ENCODE peak calls at places on chromosome 5, in six cellular contexts. One of them, this sample, is unnamed.

GRCh38 chr5:149730620-149731331 is 666 bp downstream of the PPARGC1B start:
- DNase-seq in mesendoderm: peak
- DNase-seq in H9: peak
- DNase-seq in neuronal stem cell: peak
- DNase-seq in IMR-90: no peak
- DNase-seq in H1: no peak
- DNase-seq in this sample: peak

GRCh38 chr5:179754024-179754423 is 21.4 kb downstream of the MAML1 start:
- DNase-seq in mesendoderm: no peak
- DNase-seq in H9: no peak
- DNase-seq in neuronal stem cell: no peak
- DNase-seq in IMR-90: no peak
- DNase-seq in H1: no peak
- DNase-seq in this sample: no peak

GRCh38 chr5:106392766-106393165 is 1278.0 kb downstream of the EFNA5 start:
- DNase-seq in mesendoderm: no peak
- DNase-seq in H9: no peak
- DNase-seq in neuronal stem cell: no peak
- DNase-seq in IMR-90: peak
- DNase-seq in H1: no peak
- DNase-seq in this sample: no peak

GRCh38 chr5:99061299-99061698 is 132.5 kb upstream of the CHD1 start:
- DNase-seq in mesendoderm: peak
- DNase-seq in H9: no peak
- DNase-seq in neuronal stem cell: no peak
- DNase-seq in IMR-90: no peak
- DNase-seq in H1: no peak
- DNase-seq in this sample: peak

GRCh38 chr5:123538670-123539459 is 26.9 kb downstream of the CSNK1G3 start:
- DNase-seq in mesendoderm: peak
- DNase-seq in H9: no peak
- DNase-seq in neuronal stem cell: no peak
- DNase-seq in IMR-90: no peak
- DNase-seq in H1: no peak
- DNase-seq in this sample: peak

GRCh38 chr5:40480392-40480791 is 199.3 kb upstream of the PTGER4 start:
- DNase-seq in mesendoderm: no peak
- DNase-seq in H9: no peak
- DNase-seq in neuronal stem cell: no peak
- DNase-seq in IMR-90: no peak
- DNase-seq in H1: no peak
- DNase-seq in this sample: no peak

GRCh38 chr5:51380603-51381207 is 2.5 kb upstream of the ISL1 start:
- DNase-seq in mesendoderm: peak
- DNase-seq in H9: no peak
- DNase-seq in neuronal stem cell: peak
- DNase-seq in IMR-90: peak
- DNase-seq in H1: no peak
- DNase-seq in this sample: peak

GRCh38 chr5:1315018-1315708 is 20.3 kb upstream of the TERT start:
- DNase-seq in mesendoderm: no peak
- DNase-seq in H9: peak
- DNase-seq in neuronal stem cell: no peak
- DNase-seq in IMR-90: no peak
- DNase-seq in H1: no peak
- DNase-seq in this sample: no peak

GRCh38 chr5:91301459-91301858 is 81.7 kb downstream of the ARRDC3 start:
- DNase-seq in mesendoderm: no peak
- DNase-seq in H9: no peak
- DNase-seq in neuronal stem cell: no peak
- DNase-seq in IMR-90: peak
- DNase-seq in H1: no peak
- DNase-seq in this sample: peak

GRCh38 chr5:94562327-94562971 is 56.0 kb downstream of the KIAA0825 start:
- DNase-seq in mesendoderm: no peak
- DNase-seq in H9: no peak
- DNase-seq in neuronal stem cell: no peak
- DNase-seq in IMR-90: no peak
- DNase-seq in H1: no peak
- DNase-seq in this sample: no peak

GRCh38 chr5:73792687-73793320 is 166.8 kb downstream of the ARHGEF28 start:
- DNase-seq in mesendoderm: peak
- DNase-seq in H9: peak
- DNase-seq in neuronal stem cell: peak
- DNase-seq in IMR-90: peak
- DNase-seq in H1: peak
- DNase-seq in this sample: peak
- H2BK15ac ChIP-seq in mesendoderm: no peak
- H2BK15ac ChIP-seq in H9: no peak
- H2BK15ac ChIP-seq in neuronal stem cell: no peak
- H2BK15ac ChIP-seq in IMR-90: no peak
- H2BK15ac ChIP-seq in H1: no peak
- H2BK15ac ChIP-seq in this sample: no peak

DNA sequence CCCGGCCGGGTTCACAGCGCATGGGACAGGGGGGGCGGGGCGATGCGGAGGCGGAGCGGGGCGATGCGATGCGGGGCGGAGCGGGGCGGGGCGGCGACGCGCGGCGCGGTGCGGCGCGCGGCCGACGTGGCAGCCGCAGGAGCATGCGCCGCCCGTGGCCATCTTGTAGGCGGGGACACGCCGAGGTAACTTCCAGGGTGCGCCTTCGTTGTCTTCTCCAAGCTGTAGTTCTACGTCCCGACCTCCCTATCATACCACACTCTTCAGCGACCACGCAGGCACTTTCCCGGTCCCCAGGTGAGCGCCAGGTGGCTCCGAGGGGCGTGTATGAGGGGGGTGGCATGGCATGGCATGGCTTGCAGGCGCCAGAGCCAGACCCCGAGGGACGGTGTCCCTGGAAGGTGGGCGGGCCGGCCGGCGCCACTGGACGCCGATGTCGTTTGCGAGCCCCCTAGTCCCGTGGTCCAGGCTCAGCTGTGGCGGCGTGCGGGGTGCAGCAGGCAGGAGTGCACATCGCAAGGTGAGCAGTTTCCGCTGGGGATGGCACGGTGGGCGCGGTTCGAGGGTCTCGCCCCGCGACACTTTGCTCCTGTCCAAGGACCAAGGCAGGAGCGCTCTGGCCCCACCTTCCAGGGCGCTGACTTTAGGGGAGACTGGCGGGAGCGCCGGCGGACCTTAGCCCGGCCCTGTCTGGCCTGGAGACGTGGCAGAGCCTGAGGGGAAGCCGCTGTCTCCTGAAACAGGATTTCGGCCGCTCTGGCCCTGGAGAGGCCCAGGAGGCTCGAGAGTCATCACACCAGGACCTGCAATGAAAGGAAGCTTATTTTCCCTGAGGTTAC is at the start of gene PRRC1:
- DNase-seq in mesendoderm: peak
- DNase-seq in H9: peak
- DNase-seq in neuronal stem cell: peak
- DNase-seq in IMR-90: peak
- DNase-seq in H1: peak
- DNase-seq in this sample: peak
- H2BK15ac ChIP-seq in mesendoderm: no peak
- H2BK15ac ChIP-seq in H9: no peak
- H2BK15ac ChIP-seq in neuronal stem cell: peak
- H2BK15ac ChIP-seq in IMR-90: peak
- H2BK15ac ChIP-seq in H1: peak
- H2BK15ac ChIP-seq in this sample: peak

GRCh38 chr5:97151370-97151769 is 9.0 kb upstream of the LIX1 start:
- DNase-seq in mesendoderm: no peak
- DNase-seq in H9: no peak
- DNase-seq in neuronal stem cell: no peak
- DNase-seq in IMR-90: no peak
- DNase-seq in H1: no peak
- DNase-seq in this sample: no peak

GRCh38 chr5:97149689-97150088 is 7.3 kb upstream of the LIX1 start:
- DNase-seq in mesendoderm: no peak
- DNase-seq in H9: no peak
- DNase-seq in neuronal stem cell: no peak
- DNase-seq in IMR-90: no peak
- DNase-seq in H1: no peak
- DNase-seq in this sample: no peak

DNA sequence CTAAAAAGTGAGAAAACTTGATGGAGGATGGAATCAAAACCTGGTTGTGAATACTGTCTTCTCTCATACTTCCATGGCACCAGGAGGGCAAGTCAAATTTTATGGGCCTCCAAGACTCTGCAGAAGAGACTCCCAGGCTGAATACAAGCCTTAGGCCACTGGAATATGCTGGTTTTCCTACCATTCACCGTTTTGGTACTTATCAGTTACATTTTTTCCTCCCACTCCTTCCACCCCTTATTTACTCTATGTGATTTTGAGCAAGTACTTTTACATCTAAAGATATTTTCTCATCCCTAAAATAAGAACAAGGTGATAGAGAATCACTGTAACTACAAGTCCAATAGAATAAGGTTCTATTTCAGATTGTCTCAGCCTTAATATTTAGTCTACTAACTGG is 8.0 kb upstream of the LIX1 start:
- DNase-seq in mesendoderm: no peak
- DNase-seq in H9: no peak
- DNase-seq in neuronal stem cell: no peak
- DNase-seq in IMR-90: no peak
- DNase-seq in H1: no peak
- DNase-seq in this sample: no peak
- H2BK15ac ChIP-seq in mesendoderm: no peak
- H2BK15ac ChIP-seq in H9: no peak
- H2BK15ac ChIP-seq in neuronal stem cell: no peak
- H2BK15ac ChIP-seq in IMR-90: no peak
- H2BK15ac ChIP-seq in H1: no peak
- H2BK15ac ChIP-seq in this sample: no peak

DNA sequence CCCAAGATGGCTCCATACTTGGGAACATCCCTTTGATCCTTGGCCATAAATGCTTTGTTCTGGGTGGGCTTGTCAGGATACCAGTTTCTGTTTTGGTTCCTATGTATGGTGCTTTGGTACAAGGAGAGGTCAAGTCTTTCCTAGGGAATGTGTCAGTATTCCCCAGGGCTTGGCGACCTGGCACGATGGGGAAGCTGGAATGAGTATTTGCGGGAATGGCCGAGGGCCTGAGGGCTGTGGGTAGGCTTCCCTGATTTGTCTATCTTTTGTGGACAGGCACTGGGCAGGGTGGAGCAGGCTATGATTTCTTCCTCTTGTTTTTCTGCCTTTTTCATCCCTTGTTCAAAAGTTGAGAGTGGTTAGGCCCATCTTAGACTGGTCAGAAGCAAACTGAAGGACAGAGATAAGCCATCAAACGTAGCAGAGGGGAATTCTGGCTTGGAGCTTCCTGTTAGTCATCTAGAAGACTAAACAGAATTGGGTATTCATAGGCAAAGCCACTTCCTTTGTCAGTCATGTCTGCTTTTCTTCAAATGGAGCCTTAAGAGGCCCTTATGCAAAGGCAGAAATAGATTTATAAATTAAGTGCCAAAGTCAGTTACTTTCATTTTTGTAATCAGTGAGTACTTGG is 13.7 kb downstream of the DOCK2 start:
- DNase-seq in mesendoderm: no peak
- DNase-seq in H9: no peak
- DNase-seq in neuronal stem cell: no peak
- DNase-seq in IMR-90: peak
- DNase-seq in H1: no peak
- DNase-seq in this sample: peak
- H2BK15ac ChIP-seq in mesendoderm: no peak
- H2BK15ac ChIP-seq in H9: no peak
- H2BK15ac ChIP-seq in neuronal stem cell: no peak
- H2BK15ac ChIP-seq in IMR-90: peak
- H2BK15ac ChIP-seq in H1: no peak
- H2BK15ac ChIP-seq in this sample: peak

DNA sequence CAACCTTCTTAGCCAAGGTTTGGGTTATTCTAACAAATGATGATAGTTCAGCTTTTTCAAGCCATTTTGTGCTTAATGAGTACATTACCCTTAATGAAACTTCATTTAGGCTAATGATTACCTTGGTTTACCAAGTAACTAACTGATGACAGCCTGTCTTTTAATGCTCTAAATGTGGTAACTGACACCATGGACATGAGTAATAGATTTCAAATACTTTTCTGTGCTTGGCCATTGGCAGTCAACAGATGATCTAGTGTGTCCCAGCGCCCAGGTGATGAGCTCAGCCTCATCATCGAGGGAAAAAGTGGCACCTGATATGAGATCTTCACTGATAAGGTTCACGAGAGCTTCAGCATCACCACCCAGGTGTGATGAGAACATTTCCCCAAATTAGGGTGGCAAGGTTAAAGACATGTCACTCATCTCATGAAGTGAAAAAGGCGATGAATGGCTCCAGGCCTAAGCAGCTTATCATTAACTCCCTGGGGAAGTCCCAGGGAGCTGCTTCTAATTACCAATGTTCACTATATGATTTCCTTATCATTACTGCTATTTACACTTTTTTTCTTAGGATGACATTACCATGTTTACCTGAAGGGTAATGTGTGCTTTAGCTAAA is 296.0 kb downstream of the SPOCK1 start:
- DNase-seq in mesendoderm: no peak
- DNase-seq in H9: no peak
- DNase-seq in neuronal stem cell: no peak
- DNase-seq in IMR-90: no peak
- DNase-seq in H1: no peak
- DNase-seq in this sample: no peak
- H2BK15ac ChIP-seq in mesendoderm: no peak
- H2BK15ac ChIP-seq in H9: no peak
- H2BK15ac ChIP-seq in neuronal stem cell: no peak
- H2BK15ac ChIP-seq in IMR-90: no peak
- H2BK15ac ChIP-seq in H1: no peak
- H2BK15ac ChIP-seq in this sample: no peak

GRCh38 chr5:8229551-8229950 is 360.6 kb downstream of the MTRR start:
- DNase-seq in mesendoderm: no peak
- DNase-seq in H9: no peak
- DNase-seq in neuronal stem cell: no peak
- DNase-seq in IMR-90: no peak
- DNase-seq in H1: no peak
- DNase-seq in this sample: no peak

GRCh38 chr5:8234179-8234578 is 365.2 kb downstream of the MTRR start:
- DNase-seq in mesendoderm: no peak
- DNase-seq in H9: no peak
- DNase-seq in neuronal stem cell: no peak
- DNase-seq in IMR-90: no peak
- DNase-seq in H1: no peak
- DNase-seq in this sample: no peak

GRCh38 chr5:8238080-8238479 is 369.1 kb downstream of the MTRR start:
- DNase-seq in mesendoderm: no peak
- DNase-seq in H9: no peak
- DNase-seq in neuronal stem cell: no peak
- DNase-seq in IMR-90: no peak
- DNase-seq in H1: no peak
- DNase-seq in this sample: no peak

GRCh38 chr5:8233479-8233878 is 364.5 kb downstream of the MTRR start:
- DNase-seq in mesendoderm: no peak
- DNase-seq in H9: no peak
- DNase-seq in neuronal stem cell: no peak
- DNase-seq in IMR-90: no peak
- DNase-seq in H1: no peak
- DNase-seq in this sample: no peak
- H2BK15ac ChIP-seq in mesendoderm: no peak
- H2BK15ac ChIP-seq in H9: no peak
- H2BK15ac ChIP-seq in neuronal stem cell: no peak
- H2BK15ac ChIP-seq in IMR-90: no peak
- H2BK15ac ChIP-seq in H1: no peak
- H2BK15ac ChIP-seq in this sample: no peak

GRCh38 chr5:171862624-171863023 is 77.0 kb downstream of the SMIM23 start:
- DNase-seq in mesendoderm: no peak
- DNase-seq in H9: no peak
- DNase-seq in neuronal stem cell: no peak
- DNase-seq in IMR-90: no peak
- DNase-seq in H1: no peak
- DNase-seq in this sample: no peak
- H2BK15ac ChIP-seq in mesendoderm: no peak
- H2BK15ac ChIP-seq in H9: no peak
- H2BK15ac ChIP-seq in neuronal stem cell: no peak
- H2BK15ac ChIP-seq in IMR-90: no peak
- H2BK15ac ChIP-seq in H1: no peak
- H2BK15ac ChIP-seq in this sample: no peak

GRCh38 chr5:6594066-6594465 is 38.8 kb downstream of the NSUN2 start:
- DNase-seq in mesendoderm: no peak
- DNase-seq in H9: no peak
- DNase-seq in neuronal stem cell: no peak
- DNase-seq in IMR-90: no peak
- DNase-seq in H1: no peak
- DNase-seq in this sample: no peak
- H2BK15ac ChIP-seq in mesendoderm: no peak
- H2BK15ac ChIP-seq in H9: no peak
- H2BK15ac ChIP-seq in neuronal stem cell: no peak
- H2BK15ac ChIP-seq in IMR-90: no peak
- H2BK15ac ChIP-seq in H1: no peak
- H2BK15ac ChIP-seq in this sample: no peak